ENCODE peak calls at places on chromosomes 12 and 14, in four cellular contexts. J, O, A and E are unnamed samples.

GRCh38 chr12:122918827-122919226 is 22.9 kb upstream of the VPS37B start:
- DNase-seq in J (no peak), O (peak), A (no peak), E (no peak)

GRCh38 chr12:85309180-85309579 is 29.2 kb downstream of the ALX1 start:
- DNase-seq in J (no peak), O (no peak), A (no peak), E (no peak)

GRCh38 chr14:56005580-56006053 is 112.6 kb upstream of the PELI2 start:
- DNase-seq in J (no peak), O (peak), A (no peak), E (no peak)

GRCh38 chr12:130761537-130762318 is 45.6 kb upstream of the RIMBP2 start:
- DNase-seq in J (peak), O (peak), A (no peak), E (peak)

GRCh38 chr14:103392572-103392971 is 7.4 kb downstream of the MARK3 start:
- DNase-seq in J (no peak), O (no peak), A (no peak), E (no peak)

GRCh38 chr12:130868412-130868811 is 3.5 kb upstream of the RAN start:
- DNase-seq in J (no peak), O (no peak), A (no peak), E (no peak)

GRCh38 chr12:49767333-49767732 is 26.0 kb downstream of the TMBIM6 start:
- DNase-seq in J (no peak), O (no peak), A (no peak), E (no peak)

GRCh38 chr12:12715459-12716150 is 1.6 kb upstream of the CDKN1B start:
- DNase-seq in J (no peak), O (no peak), A (no peak), E (no peak)

GRCh38 chr14:70662080-70662479 is 20.4 kb downstream of the TTC9 start:
- DNase-seq in J (no peak), O (peak), A (no peak), E (no peak)

GRCh38 chr14:67270354-67270753 is 29.1 kb downstream of the PALS1 start:
- DNase-seq in J (no peak), O (no peak), A (no peak), E (no peak)

GRCh38 chr14:100665518-100666032 is 61.1 kb upstream of the DLK1 start:
- DNase-seq in J (no peak), O (no peak), A (no peak), E (no peak)

GRCh38 chr12:118332511-118332910 is 40.2 kb downstream of the TAOK3 start:
- DNase-seq in J (no peak), O (peak), A (no peak), E (no peak)

GRCh38 chr12:120497524-120498150 is 1.7 kb downstream of the DYNLL1 start:
- DNase-seq in J (no peak), O (peak), A (no peak), E (no peak)

GRCh38 chr14:52313903-52314481 is at the start of gene PTGER2:
- DNase-seq in J (peak), O (peak), A (no peak), E (peak)

DNA sequence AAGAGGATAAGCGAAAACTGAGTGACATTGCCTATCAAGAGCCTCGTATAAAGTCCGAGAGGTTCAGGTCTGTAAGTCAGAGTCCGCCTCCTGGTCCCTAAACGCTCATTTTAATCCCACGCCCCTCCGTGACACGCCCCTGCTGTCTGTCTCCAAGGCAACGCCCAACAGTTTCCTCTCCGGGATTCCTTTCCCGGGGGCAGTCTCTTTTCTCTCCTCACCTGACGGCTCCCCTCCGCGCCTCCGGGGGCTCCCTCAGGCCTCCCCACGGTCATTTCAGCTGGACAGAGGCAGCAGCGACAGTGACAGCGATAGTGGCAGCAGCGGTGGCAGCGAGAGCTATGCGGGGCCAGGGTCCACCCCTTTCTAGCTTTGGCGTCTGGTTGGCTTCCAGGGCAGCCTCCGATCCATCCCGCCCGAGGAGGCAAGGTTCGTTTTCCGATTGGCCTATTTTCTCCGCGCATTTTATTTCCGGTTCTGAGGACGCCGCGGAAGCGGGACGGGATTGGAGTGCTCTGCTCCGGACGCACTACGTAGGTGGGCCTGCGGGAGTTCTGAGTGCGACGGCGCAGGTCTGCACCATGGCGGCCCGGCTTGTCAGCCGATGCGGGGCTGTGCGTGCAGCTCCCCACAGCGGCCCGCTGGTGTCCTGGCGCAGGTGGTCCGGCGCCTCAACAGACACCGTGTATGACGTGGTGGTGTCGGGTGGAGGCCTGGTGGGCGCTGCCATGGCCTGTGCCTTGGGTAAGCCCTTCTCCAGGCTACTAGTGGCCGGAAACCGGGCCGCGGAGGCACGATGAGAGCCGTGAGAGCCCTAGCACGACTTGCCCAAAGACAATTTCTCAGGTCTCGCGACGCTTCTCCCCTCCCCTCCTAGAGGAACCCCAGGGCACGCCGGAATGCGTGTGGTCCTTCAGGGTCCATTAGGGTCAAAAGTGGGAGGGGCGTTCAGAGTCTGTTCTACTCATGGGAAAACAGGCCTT is at the start of the genes COQ6 and FAM161B:
- DNase-seq in J (peak), O (peak), A (peak), E (peak)
- H4K91ac ChIP-seq in J (no peak), O (peak), A (peak), E (no peak)

DNA sequence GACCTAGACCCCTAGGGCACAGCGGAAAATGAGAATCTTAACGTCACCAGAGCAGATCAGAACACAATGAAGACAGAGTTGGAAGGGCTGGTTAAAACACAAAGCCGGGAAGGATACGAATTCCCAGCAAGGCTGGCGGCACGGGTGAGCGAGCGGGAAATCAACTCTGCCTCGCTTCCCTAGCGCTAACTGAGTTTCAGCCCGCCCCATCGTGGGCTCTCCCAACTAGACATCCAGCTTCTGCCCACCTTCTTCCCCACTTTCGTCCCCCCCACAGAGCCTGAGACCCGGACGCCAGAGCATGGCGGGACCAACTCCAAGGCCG is 377 bp downstream of the CCNT1 start:
- DNase-seq in J (no peak), O (peak), A (no peak), E (no peak)
- H2BK12ac ChIP-seq in J (no peak), O (no peak), A (peak), E (no peak)

DNA sequence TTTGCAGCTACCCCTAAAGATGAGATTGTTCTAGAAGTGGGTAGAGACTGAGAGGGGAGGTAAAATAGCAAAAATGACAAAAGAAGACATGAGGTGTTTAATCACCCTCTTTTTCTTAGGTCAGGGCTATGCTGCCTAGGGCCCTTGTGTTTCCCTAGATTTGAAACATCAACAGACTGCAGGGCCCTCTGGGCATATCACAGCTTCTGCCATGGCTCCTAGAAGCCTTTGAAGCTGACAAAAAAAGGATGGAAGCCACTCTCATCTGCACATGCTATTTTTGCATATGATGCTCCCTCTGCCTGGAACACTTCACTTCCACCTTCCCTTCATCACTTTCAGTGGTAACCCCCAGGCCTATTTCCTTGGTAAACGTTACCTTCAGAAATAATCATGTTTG is 68.1 kb downstream of the BTG1 start:
- DNase-seq in J (no peak), O (no peak), A (no peak), E (no peak)
- H4K8ac ChIP-seq in J (no peak), O (no peak), A (no peak), E (no peak)

DNA sequence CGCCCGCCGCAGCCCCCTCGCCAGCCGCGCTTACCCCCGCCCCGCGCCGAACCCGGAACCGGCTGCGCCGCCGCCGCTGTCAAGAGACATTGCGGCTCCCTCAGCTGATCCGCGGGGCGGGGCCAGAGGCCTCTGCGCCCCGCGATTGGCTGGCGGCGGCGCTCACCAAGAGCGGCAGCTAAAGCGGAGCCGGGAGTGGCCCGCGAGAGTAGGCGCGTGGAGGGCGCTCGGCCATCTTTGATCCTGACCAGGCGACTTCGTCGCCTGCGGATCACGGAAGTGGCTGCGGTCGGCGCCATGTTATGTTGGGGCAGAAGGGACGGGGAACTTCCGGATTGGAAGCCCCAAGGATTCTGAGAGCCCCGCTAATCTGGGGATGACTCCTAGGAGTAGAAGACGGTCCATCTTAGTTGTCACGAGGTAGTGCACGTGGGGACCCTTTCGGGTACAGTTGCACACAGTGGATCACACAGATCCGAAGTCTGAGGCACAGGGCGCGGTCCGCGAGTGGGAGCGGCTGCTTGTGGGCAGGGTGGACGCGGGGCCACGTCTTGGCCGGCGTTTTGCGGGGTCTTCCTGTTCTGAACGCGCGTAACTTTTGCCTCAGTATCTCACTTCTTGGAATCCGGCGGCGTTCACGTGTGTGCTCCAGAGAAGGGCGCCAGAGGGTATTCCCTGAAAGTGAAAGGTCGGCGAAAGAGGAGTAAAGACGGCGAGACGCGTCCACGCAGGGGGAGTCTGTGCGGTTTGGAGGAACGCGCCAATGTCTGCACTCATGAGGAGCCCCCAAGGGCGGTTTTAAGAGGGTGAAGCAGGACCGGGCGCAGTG is at the start of gene CHFR:
- DNase-seq in J (peak), O (peak), A (peak), E (peak)
- H4K91ac ChIP-seq in J (peak), O (peak), A (peak), E (peak)

DNA sequence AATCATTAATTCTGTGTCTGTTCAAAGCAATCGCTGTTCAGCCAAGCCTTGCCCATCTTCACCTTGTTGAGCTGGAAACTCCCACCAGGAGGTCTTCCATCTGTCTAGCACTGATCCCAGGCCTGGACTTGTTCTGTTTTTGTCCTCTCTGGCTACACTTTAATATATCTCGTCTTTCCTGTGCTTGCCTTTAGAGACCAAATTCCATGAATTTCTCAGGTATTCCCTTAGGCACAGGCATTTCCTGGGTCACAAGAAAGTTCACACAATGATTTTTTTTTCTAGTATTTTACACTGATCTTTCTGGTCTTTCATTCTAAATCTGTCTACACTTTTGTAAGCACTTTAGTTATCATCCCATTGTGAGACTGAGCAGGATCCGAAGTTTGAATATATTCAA is 116.4 kb upstream of the CCND2 start:
- DNase-seq in J (no peak), O (peak), A (no peak), E (no peak)
- H2BK12ac ChIP-seq in J (no peak), O (no peak), A (no peak), E (no peak)

GRCh38 chr14:89773644-89774316 is 180.8 kb downstream of the EFCAB11 start:
- DNase-seq in J (peak), O (peak), A (peak), E (no peak)
- H4K8ac ChIP-seq in J (no peak), O (no peak), A (no peak), E (no peak)

DNA sequence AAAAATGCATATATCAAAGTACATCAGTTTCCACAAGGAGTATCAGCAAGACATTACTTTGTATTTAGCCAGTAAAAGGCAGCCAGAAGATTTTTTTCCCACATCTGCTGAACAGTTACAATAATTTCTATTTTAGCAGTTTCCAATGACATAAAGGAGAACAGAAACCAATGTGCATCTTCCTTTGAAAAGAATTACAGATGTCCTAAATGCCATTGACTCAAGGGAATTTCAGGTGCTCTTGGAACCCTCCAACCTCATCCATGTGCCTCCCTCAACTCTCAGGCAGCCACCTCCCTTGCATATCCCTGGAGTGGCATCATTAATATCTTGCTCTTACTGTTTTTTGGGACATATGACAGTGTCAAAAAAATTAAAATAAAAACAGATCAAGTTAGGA is 62.2 kb upstream of the ST8SIA1 start:
- DNase-seq in J (no peak), O (no peak), A (no peak), E (no peak)
- H4K91ac ChIP-seq in J (no peak), O (no peak), A (no peak), E (no peak)

DNA sequence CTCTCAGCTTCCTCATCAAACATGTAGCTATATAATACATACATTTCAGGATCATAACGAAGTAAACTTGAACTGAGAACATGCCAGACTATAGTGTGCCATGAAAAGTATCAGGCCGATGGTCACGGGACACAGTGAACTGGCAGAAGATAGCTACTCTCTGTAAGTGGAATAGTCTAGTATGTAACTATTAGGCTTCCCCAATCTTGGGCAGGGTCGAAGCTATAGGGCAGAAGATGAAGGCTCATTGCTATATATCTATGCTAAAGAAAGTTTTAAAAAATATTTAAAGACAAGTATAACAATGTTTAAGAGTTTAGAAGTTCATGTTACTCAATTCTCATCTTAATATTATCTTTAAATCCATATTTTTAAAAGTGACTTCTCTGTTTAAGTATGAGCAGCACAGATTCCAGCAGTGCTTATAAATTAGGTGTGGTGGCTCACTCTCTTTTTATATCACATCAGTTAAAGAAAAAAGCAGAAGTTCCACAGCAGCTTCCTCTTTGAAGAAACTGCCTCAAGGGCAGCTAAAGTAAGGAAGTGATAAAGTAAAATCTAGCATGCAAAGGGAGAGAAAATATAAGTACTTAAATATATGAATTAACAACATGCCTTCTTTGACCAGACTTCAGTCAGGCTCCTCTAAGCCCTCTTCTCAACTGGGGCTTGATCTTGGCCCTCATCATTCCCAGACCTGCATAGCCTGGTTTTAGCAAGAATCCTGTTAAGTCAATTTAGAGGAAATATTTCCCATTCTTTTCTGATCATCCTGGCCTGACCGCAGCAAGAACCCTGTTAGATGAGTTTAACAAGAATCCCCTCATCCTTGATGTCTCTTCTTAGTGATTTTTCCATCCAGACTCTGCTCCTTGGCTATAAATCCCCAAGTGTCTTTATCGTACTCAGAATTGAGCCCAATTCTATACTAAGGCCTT is 8.4 kb upstream of the GLIPR1 start:
- DNase-seq in J (no peak), O (peak), A (no peak), E (no peak)
- H2BK12ac ChIP-seq in J (no peak), O (no peak), A (no peak), E (no peak)